ENCODE peak calls at places on chromosomes 4 and X, in five cellular contexts. V, I, L, Q and O are unnamed samples.
A peak's percentile ranks its signal among the peaks of the same experiment; 100 is the strongest.

GRCh38 chr4:114052227-114052626 is 72.8 kb upstream of the ARSJ start:
- DNase-seq in V (no peak), I (no peak), L (no peak), Q (no peak), O (no peak)

GRCh38 chrX:129115104-129115503 is 408.2 kb downstream of the SMARCA1 start:
- DNase-seq in V (peak; percentile 18), I (no peak), L (no peak), Q (peak; percentile 0), O (no peak)

GRCh38 chrX:2969021-2969420 is 37.3 kb upstream of the ARSH start:
- DNase-seq in V (no peak), I (no peak), L (no peak), Q (no peak), O (no peak)

GRCh38 chr4:172601195-172601594 is 567.4 kb upstream of the GALNT7 start:
- DNase-seq in V (no peak), I (no peak), L (no peak), Q (no peak), O (no peak)

GRCh38 chr4:1523907-1524636 is 117.8 kb upstream of the NKX1-1 start:
- DNase-seq in V (no peak), I (no peak), L (no peak), Q (no peak), O (no peak)

GRCh38 chrX:121365572-121366161 is 318.3 kb downstream of the GLUD2 start:
- DNase-seq in V (no peak), I (no peak), L (no peak), Q (no peak), O (no peak)

GRCh38 chr4:152795891-152796290 is 16.1 kb downstream of the ARFIP1 start:
- DNase-seq in V (no peak), I (no peak), L (no peak), Q (no peak), O (no peak)

GRCh38 chr4:90184560-90184959 is 57.4 kb downstream of the CCSER1 start:
- DNase-seq in V (no peak), I (no peak), L (no peak), Q (no peak), O (no peak)

GRCh38 chrX:19005909-19006308 is 22.0 kb upstream of the PHKA2 start:
- DNase-seq in V (no peak), I (no peak), L (no peak), Q (no peak), O (no peak)

GRCh38 chr4:106258145-106259045 is 57.6 kb downstream of the TBCK start:
- DNase-seq in V (no peak), I (no peak), L (peak; percentile 34), Q (no peak), O (no peak)

GRCh38 chr4:74097631-74098550 is 1.1 kb downstream of the CXCL2 start:
- DNase-seq in V (peak; percentile 45), I (peak; percentile 57), L (no peak), Q (peak; percentile 74), O (no peak)

GRCh38 chrX:145816607-145817298 is 876 bp upstream of the SLITRK2 start:
- DNase-seq in V (no peak), I (no peak), L (no peak), Q (no peak), O (no peak)

GRCh38 chrX:145817666-145818521 is at the start of gene SLITRK2:
- DNase-seq in V (no peak), I (no peak), L (no peak), Q (no peak), O (no peak)

GRCh38 chrX:145820825-145821224 is 3.2 kb downstream of the SLITRK2 start:
- DNase-seq in V (no peak), I (no peak), L (no peak), Q (no peak), O (no peak)

GRCh38 chrX:145818522-145819075 is 970 bp downstream of the SLITRK2 start:
- DNase-seq in V (no peak), I (no peak), L (no peak), Q (no peak), O (no peak)

GRCh38 chrX:145817299-145817665 is 347 bp upstream of the SLITRK2 start:
- DNase-seq in V (no peak), I (no peak), L (no peak), Q (no peak), O (no peak)
- H3K4me3 ChIP-seq in V (no peak overlapping the region), I (no peak overlapping the region), L (no peak overlapping the region), Q (no peak overlapping the region), O (no peak overlapping the region)

DNA sequence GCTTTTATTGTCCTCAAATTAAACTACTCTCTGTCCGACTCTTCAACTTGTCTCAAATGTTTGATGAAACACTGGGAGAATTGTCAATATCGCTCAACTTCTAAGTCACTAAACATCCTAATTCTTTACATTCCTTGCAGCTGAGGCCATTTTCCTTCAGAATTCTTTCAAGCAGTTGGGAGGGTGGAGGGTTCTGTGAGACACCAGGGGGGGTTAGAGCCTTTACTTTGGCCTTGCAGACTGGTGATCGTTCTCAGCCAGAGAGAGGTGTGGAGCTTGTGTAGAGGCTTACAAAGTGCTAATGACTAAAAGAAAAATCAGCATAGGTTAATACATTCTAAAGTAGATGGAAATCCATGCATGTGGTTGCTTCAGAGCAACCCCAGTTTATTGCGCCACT is 21.3 kb upstream of the SOX3 start:
- DNase-seq in V (peak; percentile 25), I (no peak), L (no peak), Q (no peak), O (no peak)
- H3K4me3 ChIP-seq in V (no peak overlapping the region), I (no peak overlapping the region), L (no peak overlapping the region), Q (no peak overlapping the region), O (no peak overlapping the region)

GRCh38 chr4:118352843-118353373 is at the start of gene PRSS12:
- DNase-seq in V (peak; percentile 70), I (peak; percentile 68), L (no peak), Q (peak; percentile 82), O (peak; percentile 77)

GRCh38 chr4:118351851-118352827 is 664 bp downstream of the PRSS12 start:
- DNase-seq in V (peak; percentile 47), I (peak; percentile 68), L (no peak), Q (peak; percentile 71), O (no peak)

GRCh38 chr4:118350961-118351360 is 1.8 kb downstream of the PRSS12 start:
- DNase-seq in V (no peak), I (no peak), L (no peak), Q (no peak), O (no peak)

GRCh38 chr4:118354913-118355312 is 2.1 kb upstream of the PRSS12 start:
- DNase-seq in V (no peak), I (no peak), L (no peak), Q (no peak), O (no peak)

GRCh38 chr4:118353452-118353851 is 649 bp upstream of the PRSS12 start:
- DNase-seq in V (no peak), I (no peak), L (no peak), Q (no peak), O (no peak)
- H3K4me3 ChIP-seq in V (no peak overlapping the region), I (peak overlapping the region; percentile 55), L (peak overlapping the region; percentile 73), Q (peak overlapping the region; percentile 76), O (peak overlapping the region; percentile 48)

GRCh38 chrX:153828723-153829548 is 1.4 kb downstream of the PDZD4 start:
- DNase-seq in V (peak; percentile 9), I (no peak), L (no peak), Q (no peak), O (no peak)
- H3K4me3 ChIP-seq in V (no peak overlapping the region), I (peak overlapping the region; percentile 31), L (peak overlapping the region; percentile 4), Q (no peak overlapping the region), O (no peak overlapping the region)

GRCh38 chrX:100649550-100650356 is 5.8 kb downstream of the SRPX2 start:
- DNase-seq in V (peak; percentile 97), I (peak; percentile 90), L (peak; percentile 75), Q (peak; percentile 63), O (no peak)
- H3K4me3 ChIP-seq in V (no peak overlapping the region), I (no peak overlapping the region), L (no peak overlapping the region), Q (no peak overlapping the region), O (no peak overlapping the region)

GRCh38 chr4:81352476-81352875 is 119.2 kb downstream of the RASGEF1B start:
- DNase-seq in V (no peak), I (no peak), L (peak; percentile 40), Q (peak; percentile 9), O (no peak)
- H3K4me3 ChIP-seq in V (no peak overlapping the region), I (no peak overlapping the region), L (no peak overlapping the region), Q (no peak overlapping the region), O (no peak overlapping the region)